ENCODE peak calls at places on chromosomes 16 and 17, in nine cellular contexts. D is left cardiac atrium; U is foreskin keratinocyte; F is right cardiac atrium; T is left lobe of liver; Q is upper lobe of right lung; X is activated CD8-positive, alpha-beta memory T cell treated with anti-CD3 and anti-CD28 coated beads, Interleukin-2, amount 10 ng/mL, durations not matched to agents 7 days and 5 days; I is heart left ventricle; R is pancreas. B is an unnamed sample.

GRCh38 chr17:68457168-68457538 is at the start of gene WIPI1:
- ATAC-seq in D (no peak), U (peak; percentile 37), F (peak; percentile 34), T (peak; percentile 17), Q (peak; percentile 34), X (peak; percentile 41), I (no peak), R (peak; percentile 23), B (peak; percentile 67)

GRCh38 chr16:29876578-29877249 is 13.7 kb upstream of the CDIPT start:
- ATAC-seq in D (peak; percentile 20), U (no peak), F (peak; percentile 39), T (peak; percentile 24), Q (peak; percentile 31), X (peak; percentile 66), I (no peak), R (no peak), B (peak; percentile 10)

GRCh38 chr16:49593423-49594040 is 219.9 kb downstream of the C16orf78 start:
- ATAC-seq in D (no peak), U (no peak), F (no peak), T (peak; percentile 54), Q (no peak), X (no peak), I (no peak), R (no peak), B (no peak)

GRCh38 chr16:87930456-87930855 is 5.9 kb downstream of the CA5A start:
- ATAC-seq in D (no peak), U (no peak), F (no peak), T (no peak), Q (no peak), X (no peak), I (no peak), R (no peak), B (no peak)

GRCh38 chr16:49352923-49353322 is 20.7 kb upstream of the C16orf78 start:
- ATAC-seq in D (no peak), U (no peak), F (no peak), T (no peak), Q (no peak), X (no peak), I (no peak), R (no peak), B (no peak)

GRCh38 chr17:19264277-19264676 is 27.1 kb downstream of the EPN2 start:
- ATAC-seq in D (no peak), U (no peak), F (no peak), T (no peak), Q (peak; percentile 17), X (no peak), I (no peak), R (no peak), B (no peak)

GRCh38 chr17:81428121-81428515 is 32.9 kb downstream of the BAHCC1 start:
- ATAC-seq in D (peak; percentile 19), U (no peak), F (peak; percentile 1), T (peak; percentile 1), Q (peak; percentile 19), X (no peak), I (no peak), R (peak; percentile 8), B (no peak)

GRCh38 chr17:62760059-62760887 is 47.8 kb downstream of the MARCHF10 start:
- ATAC-seq in D (no peak), U (no peak), F (no peak), T (no peak), Q (peak; percentile 56), X (no peak), I (no peak), R (no peak), B (no peak)

GRCh38 chr17:5430413-5430999 is 8.4 kb downstream of the C1QBP start:
- ATAC-seq in D (no peak), U (no peak), F (no peak), T (no peak), Q (peak; percentile 77), X (no peak), I (no peak), R (no peak), B (no peak)

GRCh38 chr16:75620326-75621169 is 2.5 kb downstream of the ADAT1 start:
- ATAC-seq in D (no peak), U (no peak), F (no peak), T (no peak), Q (no peak), X (peak; percentile 24), I (no peak), R (no peak), B (no peak)

GRCh38 chr16:23207485-23207884 is 24.9 kb downstream of the SCNN1G start:
- ATAC-seq in D (no peak), U (no peak), F (no peak), T (no peak), Q (no peak), X (no peak), I (no peak), R (no peak), B (no peak)

GRCh38 chr17:83079766-83080616 is 582 bp downstream of the METRNL start:
- ATAC-seq in D (no peak), U (no peak), F (no peak), T (peak; percentile 4), Q (no peak), X (peak; percentile 7), I (no peak), R (no peak), B (peak; percentile 35)

GRCh38 chr17:40915721-40916256 is 21.7 kb downstream of the KRT23 start:
- ATAC-seq in D (no peak), U (peak; percentile 33), F (no peak), T (no peak), Q (peak; percentile 69), X (no peak), I (no peak), R (no peak), B (peak; percentile 79)

GRCh38 chr16:69382421-69382820 is 3.4 kb downstream of the TERF2 start:
- ATAC-seq in D (no peak), U (no peak), F (no peak), T (no peak), Q (no peak), X (no peak), I (no peak), R (no peak), B (no peak)

GRCh38 chr17:4405038-4405669 is 28.6 kb upstream of the SPNS3 start:
- ATAC-seq in D (no peak), U (no peak), F (peak; percentile 21), T (no peak), Q (peak; percentile 20), X (peak; percentile 12), I (no peak), R (no peak), B (peak; percentile 78)

GRCh38 chr17:60149691-60150582 is at the start of gene CA4:
- ATAC-seq in D (peak; percentile 37), U (peak; percentile 6), F (peak; percentile 15), T (peak; percentile 11), Q (peak; percentile 50), X (peak; percentile 22), I (peak; percentile 33), R (peak; percentile 43), B (peak; percentile 3)

GRCh38 chr17:7005716-7006115 is 6.7 kb upstream of the RNASEK start:
- ATAC-seq in D (peak; percentile 11), U (no peak), F (peak; percentile 12), T (peak; percentile 17), Q (no peak), X (no peak), I (no peak), R (no peak), B (no peak)

GRCh38 chr17:4696432-4696796 is 7.5 kb downstream of the PELP1 start:
- ATAC-seq in D (no peak), U (no peak), F (no peak), T (no peak), Q (no peak), X (peak; percentile 95), I (no peak), R (no peak), B (peak; percentile 72)

GRCh38 chr16:57374067-57374534 is 1.8 kb downstream of the CX3CL1 start:
- ATAC-seq in D (peak; percentile 58), U (peak; percentile 52), F (peak; percentile 12), T (peak; percentile 3), Q (no peak), X (no peak), I (peak; percentile 26), R (no peak), B (no peak)